ENCODE peak calls at places on chromosome 20, in six cellular contexts. H, U, G, X, A and V are unnamed samples.

GRCh38 chr20:57061058-57061900 is 205.2 kb downstream of the BMP7 start:
- DNase-seq in A (no peak), G (no peak), X (no peak), H (no peak), U (no peak), V (peak)

GRCh38 chr20:41654292-41654691 is 36.1 kb upstream of the CHD6 start:
- DNase-seq in G (no peak), A (no peak), H (no peak), X (no peak), U (no peak), V (no peak)

GRCh38 chr20:37836926-37837325 is 66.0 kb upstream of the VSTM2L start:
- DNase-seq in G (no peak), A (no peak), X (no peak), U (no peak), H (no peak), V (no peak)

GRCh38 chr20:24438331-24438730 is 31.1 kb upstream of the SYNDIG1 start:
- DNase-seq in X (no peak), A (no peak), U (no peak), H (no peak), G (no peak), V (no peak)

GRCh38 chr20:54160269-54161007 is 13.3 kb downstream of the CYP24A1 start:
- DNase-seq in H (no peak), A (no peak), X (no peak), U (no peak), G (no peak), V (no peak)

GRCh38 chr20:47800619-47801018 is 15.3 kb upstream of the SULF2 start:
- DNase-seq in U (peak), X (no peak), A (no peak), H (no peak), G (no peak), V (peak)

GRCh38 chr20:50304501-50304856 is 113.8 kb downstream of the CEBPB start:
- DNase-seq in A (no peak), U (peak), X (no peak), H (no peak), G (no peak), V (peak)

GRCh38 chr20:22584922-22585785 is 782 bp upstream of the FOXA2 start:
- DNase-seq in G (no peak), H (no peak), A (peak), U (no peak), X (no peak), V (peak)

GRCh38 chr20:815914-816606 is 17.5 kb upstream of the FAM110A start:
- DNase-seq in A (peak), X (peak), G (peak), H (peak), U (peak), V (peak)

DNA sequence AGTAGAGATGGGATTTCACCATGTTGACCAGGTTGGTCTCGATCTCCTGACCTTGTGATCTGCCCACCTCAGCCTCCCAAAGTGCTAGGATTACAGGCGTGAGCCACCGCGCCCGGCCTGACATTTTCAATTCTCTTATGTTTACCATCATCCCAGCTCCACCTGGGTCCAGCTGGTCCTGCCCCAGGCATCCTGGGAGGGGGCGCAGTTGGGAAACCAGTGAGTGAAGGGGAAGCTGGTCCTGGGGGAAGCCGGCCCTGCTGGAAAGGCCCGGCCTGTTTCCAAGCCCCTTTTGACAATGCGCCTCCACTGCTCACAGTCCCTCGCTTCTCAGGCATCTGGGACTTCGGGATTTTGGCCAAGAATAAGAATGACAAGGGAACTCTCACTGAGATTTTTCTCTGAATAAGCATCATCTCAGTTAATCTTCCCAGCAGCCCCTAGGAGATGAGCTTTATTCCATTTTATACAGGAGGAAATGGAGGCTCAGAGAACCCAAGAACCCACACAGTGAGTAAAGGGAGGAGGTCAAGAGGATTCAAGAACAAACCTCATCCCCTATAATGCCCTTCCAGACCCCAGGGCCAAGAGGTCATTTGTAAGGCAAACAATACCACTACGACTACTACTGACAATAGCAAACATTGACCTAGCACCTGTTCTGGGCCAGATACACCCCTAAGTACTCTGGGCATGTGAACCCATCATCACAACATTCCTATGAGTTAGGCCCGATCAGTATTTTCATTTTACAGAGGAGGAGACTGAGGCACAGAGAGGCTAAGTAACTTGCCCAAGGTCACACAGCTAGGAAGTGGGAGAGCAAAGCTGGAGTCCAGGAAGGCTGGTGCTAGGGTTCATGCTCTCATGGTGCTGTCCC is 14.0 kb downstream of the SLC13A3 start:
- DNase-seq in A (peak), H (no peak), U (no peak), G (no peak), X (no peak), V (no peak)
- H3K27ac ChIP-seq in A (peak), H (no peak), U (no peak), G (no peak), X (no peak), V (no peak)

DNA sequence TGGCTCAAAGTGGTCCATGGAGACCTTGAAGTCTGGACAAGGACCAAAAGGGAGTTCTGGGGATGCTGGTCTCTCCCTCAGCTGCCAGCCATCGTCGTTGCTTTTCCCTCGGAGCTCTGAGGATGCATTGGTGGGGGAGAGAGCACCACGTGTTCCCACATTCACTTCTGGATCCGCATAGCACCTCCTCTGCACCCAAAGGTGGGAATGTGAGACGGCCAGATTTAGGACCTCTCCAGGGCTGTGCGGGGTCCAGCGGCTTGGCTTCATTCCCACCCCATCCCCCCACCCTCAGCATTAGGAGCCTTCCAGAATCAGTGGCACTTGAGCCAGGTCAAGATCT is 1.1 kb downstream of the EPB41L1 start:
- DNase-seq in U (no peak), H (no peak), A (no peak), G (no peak), X (no peak), V (no peak)
- H3K27ac ChIP-seq in U (peak), H (no peak), A (no peak), G (no peak), X (no peak), V (no peak)

GRCh38 chr20:18263723-18264122 is 24.6 kb upstream of the ZNF133 start:
- DNase-seq in H (no peak), A (peak), X (no peak), G (no peak), U (no peak), V (peak)
- H3K27ac ChIP-seq in H (no peak), A (no peak), X (no peak), G (no peak), U (no peak), V (peak)

GRCh38 chr20:34621036-34621343 is 55.9 kb downstream of the PIGU start:
- DNase-seq in G (no peak), A (no peak), X (no peak), H (no peak), U (no peak), V (no peak)

GRCh38 chr20:34618676-34619075 is 58.2 kb downstream of the PIGU start:
- DNase-seq in G (no peak), X (no peak), H (no peak), A (no peak), U (no peak), V (no peak)

GRCh38 chr20:34615477-34615876 is 57.0 kb downstream of the MAP1LC3A start:
- DNase-seq in G (no peak), A (peak), U (no peak), X (no peak), H (no peak), V (no peak)
- H3K27ac ChIP-seq in G (no peak), A (no peak), U (no peak), X (no peak), H (no peak), V (no peak)